ENCODE peak calls at places on chromosomes 6 and 20, in five cellular contexts. H, K, C, O and S are unnamed samples.

GRCh38 chr6:6856538-6857523 is 250.9 kb upstream of the RREB1 start:
- DNase-seq in O (peak), H (peak), K (peak), C (peak), S (peak)

GRCh38 chr20:24045621-24046020 is 57.0 kb upstream of the GGTLC1 start:
- DNase-seq in O (peak), H (no peak), K (no peak), C (no peak), S (no peak)

GRCh38 chr20:12687476-12687875 is 321.3 kb upstream of the SPTLC3 start:
- DNase-seq in K (no peak), H (no peak), O (no peak), C (no peak), S (no peak)

GRCh38 chr6:17865798-17866725 is 121.4 kb downstream of the KIF13A start:
- DNase-seq in H (peak), O (peak), K (peak), C (peak), S (peak)

GRCh38 chr20:63970714-63971431 is 1.1 kb upstream of the ZNF512B start:
- DNase-seq in K (no peak), H (no peak), O (no peak), C (no peak), S (no peak)

GRCh38 chr6:36414481-36414880 is 27.0 kb upstream of the ETV7 start:
- DNase-seq in O (no peak), K (no peak), C (peak), H (no peak), S (no peak)

GRCh38 chr20:35560105-35560511 is 18.2 kb downstream of the ERGIC3 start:
- DNase-seq in C (no peak), H (no peak), K (no peak), O (no peak), S (peak)

GRCh38 chr6:87914637-87915395 is 132.8 kb upstream of the SPACA1 start:
- DNase-seq in O (peak), C (peak), K (no peak), H (no peak), S (no peak)

GRCh38 chr20:57061058-57061900 is 205.2 kb downstream of the BMP7 start:
- DNase-seq in C (peak), H (peak), O (peak), K (no peak), S (no peak)

GRCh38 chr20:53873249-53873642 is 197.1 kb downstream of the BCAS1 start:
- DNase-seq in H (no peak), C (no peak), K (no peak), O (no peak), S (no peak)

GRCh38 chr6:146913842-146914562 is 290.2 kb upstream of the STXBP5 start:
- DNase-seq in H (peak), C (peak), O (peak), K (peak), S (peak)

GRCh38 chr20:25277941-25278521 is 30.1 kb downstream of the PYGB start:
- DNase-seq in K (peak), C (no peak), H (no peak), O (no peak), S (no peak)

GRCh38 chr6:136753624-136754023 is 38.7 kb downstream of the MAP3K5 start:
- DNase-seq in C (no peak), H (no peak), K (no peak), O (no peak), S (no peak)

GRCh38 chr20:1479831-1480595 is 11.2 kb downstream of the SIRPB2 start:
- DNase-seq in O (no peak), H (no peak), K (no peak), C (no peak), S (no peak)

GRCh38 chr6:91879346-91879995 is 1292.6 kb upstream of the MAP3K7 start:
- DNase-seq in O (no peak), K (no peak), H (peak), C (no peak), S (no peak)

DNA sequence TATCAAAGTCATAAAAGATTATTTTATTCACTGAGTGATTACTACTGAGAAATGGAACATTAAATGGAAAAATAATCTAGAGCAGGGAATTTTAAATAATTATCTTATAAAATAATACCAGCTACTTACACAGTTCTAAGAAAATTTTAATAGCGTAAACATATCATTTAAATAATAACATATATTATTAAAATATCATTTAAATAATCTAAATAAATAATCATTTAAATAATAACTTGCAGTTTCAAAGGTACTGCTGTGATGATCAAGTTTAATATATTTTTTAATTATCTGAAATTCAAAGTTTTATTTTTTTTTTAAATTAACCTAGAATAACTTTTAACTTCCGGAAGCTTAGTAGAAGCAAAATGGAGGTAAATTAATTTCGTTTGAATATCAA is 301.2 kb downstream of the TBC1D32 start:
- DNase-seq in H (no peak), O (no peak), C (no peak), K (no peak), S (no peak)
- TF ChIP-seq CTCF in H (no peak), O (no peak), C (no peak), K (no peak), S (no peak)

GRCh38 chr20:62917720-62918119 is 8.6 kb downstream of the DIDO1 start:
- DNase-seq in H (no peak), C (no peak), K (no peak), O (no peak), S (no peak)
- TF ChIP-seq CTCF in H (no peak), C (no peak), K (no peak), O (no peak), S (no peak)

DNA sequence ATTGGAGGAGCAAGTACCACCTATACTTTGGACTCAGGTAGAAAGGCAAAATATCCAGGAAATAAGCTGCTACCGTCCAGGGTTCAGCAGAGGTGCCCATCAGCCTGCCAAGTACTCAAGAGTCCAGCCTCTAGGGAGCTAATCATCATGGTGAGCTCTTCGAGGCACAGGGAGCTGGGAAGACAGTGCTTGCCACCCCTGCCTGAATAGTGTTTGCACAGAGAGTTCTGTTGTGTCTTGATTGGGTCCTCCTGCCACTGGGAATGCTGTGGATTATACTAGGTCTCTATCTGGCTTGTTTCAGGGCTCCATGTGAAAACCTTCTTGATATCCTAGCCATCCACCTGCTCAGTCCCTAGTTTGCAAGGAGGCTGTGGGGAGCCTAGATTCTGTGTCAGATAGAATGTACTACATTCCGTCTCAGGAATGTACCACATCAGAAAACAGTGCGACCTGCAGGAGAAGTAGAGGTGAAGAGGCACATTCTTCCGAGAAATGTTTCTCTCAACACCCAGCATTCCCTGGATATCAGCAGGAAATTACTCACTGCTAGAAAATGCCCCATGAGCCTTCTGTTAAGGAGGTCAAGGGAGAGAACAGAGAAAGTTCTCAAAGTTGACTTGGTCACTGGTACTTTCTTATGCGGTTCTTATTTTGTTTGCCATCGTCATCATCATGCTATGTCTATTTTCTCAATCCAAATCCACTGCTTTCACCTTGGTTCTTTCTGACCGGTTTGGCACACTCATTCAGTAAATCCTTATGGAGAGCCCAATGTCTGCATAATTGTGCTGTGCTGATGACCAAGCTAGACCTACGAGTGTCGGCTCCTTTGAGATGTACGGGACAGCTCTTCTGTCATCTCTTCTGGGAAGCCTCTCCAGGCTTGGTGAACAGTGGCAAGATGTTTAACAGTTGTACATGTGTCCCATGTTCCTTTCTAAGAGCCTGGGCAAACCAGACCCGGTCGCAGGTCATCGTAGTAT is 30.7 kb downstream of the PTPN1 start:
- DNase-seq in C (peak), K (no peak), H (peak), O (peak), S (no peak)
- TF ChIP-seq CTCF in C (peak), K (no peak), H (no peak), O (peak), S (no peak)

GRCh38 chr6:50145125-50145524 is 95.4 kb upstream of the DEFB112 start:
- DNase-seq in H (no peak), C (no peak), O (peak), K (no peak), S (no peak)
- TF ChIP-seq CTCF in H (peak), C (peak), O (peak), K (peak), S (no peak)

GRCh38 chr6:105317607-105318533 is 85.0 kb downstream of the PREP start:
- DNase-seq in K (no peak), O (no peak), H (no peak), C (no peak), S (no peak)
- TF ChIP-seq CTCF in K (no peak), O (peak), H (peak), C (peak), S (peak)

GRCh38 chr6:145823322-145823944 is 8.8 kb upstream of the FBXO30 start:
- DNase-seq in K (no peak), O (no peak), C (no peak), H (no peak), S (no peak)
- TF ChIP-seq CTCF in K (no peak), O (no peak), C (no peak), H (no peak), S (no peak)

DNA sequence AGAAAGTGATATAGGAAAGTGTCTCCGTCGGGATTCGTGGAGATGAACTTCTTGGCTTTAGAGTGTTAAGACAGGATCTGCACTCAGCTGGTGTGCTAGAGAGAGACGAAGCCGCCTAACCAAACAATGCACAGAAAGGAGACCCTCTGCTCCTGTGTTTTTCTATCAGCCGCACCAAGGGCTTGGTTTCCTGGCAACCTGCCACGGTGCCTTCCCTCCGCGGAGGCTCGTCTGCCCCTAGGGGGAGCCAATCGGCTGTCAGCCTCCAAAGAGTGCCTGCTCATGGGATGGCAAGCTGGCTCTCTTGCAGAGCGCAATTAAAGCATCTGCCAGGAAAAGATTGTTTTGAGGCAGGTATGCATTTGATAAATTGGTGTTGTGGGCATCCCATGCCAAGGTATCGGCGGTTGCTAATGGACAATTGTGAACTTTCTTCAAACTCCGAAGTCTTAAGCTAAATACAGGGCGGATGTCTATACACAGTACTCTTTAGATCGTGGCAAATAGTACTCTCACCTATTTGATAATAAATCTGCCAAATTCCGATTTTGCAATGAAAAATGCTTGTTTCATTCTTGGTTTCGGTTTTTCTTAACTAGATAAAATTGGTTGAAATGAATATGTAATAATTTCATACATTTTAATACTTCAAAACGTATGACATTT is 603.3 kb downstream of the RNF144B start:
- DNase-seq in H (peak), C (peak), K (peak), O (peak), S (peak)
- TF ChIP-seq CTCF in H (peak), C (peak), K (peak), O (peak), S (peak)

GRCh38 chr6:157021267-157022021 is 244.3 kb downstream of the ARID1B start:
- DNase-seq in O (peak), C (peak), H (peak), K (peak), S (peak)
- TF ChIP-seq CTCF in O (peak), C (peak), H (peak), K (peak), S (peak)